ENCODE peak calls at places on chromosomes 6 and 20, in four cellular contexts. E is SK-N-SH, Y is HepG2, T is GM12878. Q is an unnamed sample.

GRCh38 chr20:49381558-49382493 is 100.6 kb downstream of the KCNB1 start:
- DNase-seq in E (peak; percentile 72), Y (no peak), T (no peak), Q (no peak)

GRCh38 chr6:41642090-41642959 is 4.1 kb downstream of the MDFI start:
- DNase-seq in T (no peak), E (no peak), Y (peak; percentile 39), Q (no peak)

GRCh38 chr6:40914005-40914404 is 125.0 kb downstream of the UNC5CL start:
- DNase-seq in Y (peak; percentile 60), E (no peak), T (no peak), Q (no peak)

GRCh38 chr6:145551164-145551563 is 184.2 kb downstream of the EPM2A start:
- DNase-seq in T (no peak), E (no peak), Y (no peak), Q (no peak)

GRCh38 chr6:16961577-16961976 is 140.3 kb upstream of the STMND1 start:
- DNase-seq in Y (no peak), T (no peak), E (no peak), Q (no peak)

GRCh38 chr6:75874224-75874623 is 125.2 kb downstream of the MYO6 start:
- DNase-seq in Y (no peak), E (no peak), T (no peak), Q (no peak)

GRCh38 chr6:131923356-131923755 is 27.8 kb downstream of the CCN2 start:
- DNase-seq in Y (peak; percentile 80), E (peak; percentile 37), T (no peak), Q (no peak)

GRCh38 chr6:56953597-56954388 is 1.1 kb upstream of the BEND6 start:
- DNase-seq in T (peak; percentile 38), Y (no peak), E (peak; percentile 29), Q (peak; percentile 72)

GRCh38 chr6:99838607-99839006 is 155.4 kb downstream of the MCHR2 start:
- DNase-seq in T (no peak), E (no peak), Y (no peak), Q (no peak)

GRCh38 chr6:130382872-130383490 is 17.2 kb downstream of the TMEM200A start:
- DNase-seq in E (no peak), Y (no peak), T (no peak), Q (no peak)

GRCh38 chr20:59300341-59301081 is at the start of gene EDN3:
- DNase-seq in T (no peak), E (peak; percentile 44), Y (no peak), Q (peak; percentile 65)

GRCh38 chr6:13278184-13278583 is 50.2 kb downstream of the TBC1D7 start:
- DNase-seq in T (no peak), Y (no peak), E (peak; percentile 48), Q (peak; percentile 71)

GRCh38 chr6:105941616-105942412 is 144.3 kb upstream of the PRDM1 start:
- DNase-seq in Y (no peak), E (no peak), T (no peak), Q (no peak)

GRCh38 chr6:88631830-88632229 is 331.6 kb downstream of the RNGTT start:
- DNase-seq in T (no peak), Y (no peak), E (no peak), Q (no peak)

GRCh38 chr6:88629838-88630462 is 333.5 kb downstream of the RNGTT start:
- DNase-seq in Y (no peak), E (no peak), T (no peak), Q (peak; percentile 62)

GRCh38 chr6:88636871-88637270 is 326.5 kb downstream of the RNGTT start:
- DNase-seq in E (no peak), T (no peak), Y (no peak), Q (no peak)

GRCh38 chr6:88637761-88638160 is 325.7 kb downstream of the RNGTT start:
- DNase-seq in E (no peak), Y (no peak), T (no peak), Q (no peak)

DNA sequence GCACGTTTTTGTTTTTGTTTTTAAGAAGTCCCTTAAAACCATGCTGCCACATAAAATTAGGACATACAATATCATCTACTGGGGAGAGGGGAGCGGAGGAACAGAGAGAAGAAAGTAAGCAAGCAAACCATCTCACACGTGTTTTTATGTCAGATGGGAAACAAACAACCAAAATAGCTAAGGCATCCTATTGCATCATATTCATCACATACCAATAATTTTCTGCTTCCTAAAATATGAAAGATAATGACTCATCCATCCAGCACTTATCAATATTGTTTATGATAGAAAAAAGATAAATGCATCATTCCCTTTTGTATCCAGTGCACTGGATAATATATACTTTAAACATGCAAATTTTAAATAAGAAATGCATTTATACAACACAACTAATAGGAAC is 329.6 kb downstream of the RNGTT start:
- DNase-seq in T (no peak), Y (no peak), E (no peak), Q (no peak)
- TF ChIP-seq TCF12 in T (no peak), Y (no peak), E (no peak), Q (no peak)

GRCh38 chr6:135784493-135784892 is 67.0 kb upstream of the PDE7B start:
- DNase-seq in T (no peak), Y (no peak), E (peak; percentile 13), Q (no peak)
- TF ChIP-seq TCF12 in T (no peak), Y (no peak), E (no peak), Q (no peak)

GRCh38 chr6:119865466-119866350 is 516.1 kb upstream of the MAN1A1 start:
- DNase-seq in T (no peak), E (no peak), Y (no peak), Q (no peak)
- TF ChIP-seq TCF12 in T (no peak), E (no peak), Y (no peak), Q (no peak)

GRCh38 chr6:83511901-83512681 is at the start of gene PRSS35:
- DNase-seq in T (no peak), E (peak; percentile 77), Y (peak; percentile 7), Q (peak; percentile 61)
- TF ChIP-seq TCF12 in T (no peak), E (no peak), Y (no peak), Q (peak; percentile 7)

DNA sequence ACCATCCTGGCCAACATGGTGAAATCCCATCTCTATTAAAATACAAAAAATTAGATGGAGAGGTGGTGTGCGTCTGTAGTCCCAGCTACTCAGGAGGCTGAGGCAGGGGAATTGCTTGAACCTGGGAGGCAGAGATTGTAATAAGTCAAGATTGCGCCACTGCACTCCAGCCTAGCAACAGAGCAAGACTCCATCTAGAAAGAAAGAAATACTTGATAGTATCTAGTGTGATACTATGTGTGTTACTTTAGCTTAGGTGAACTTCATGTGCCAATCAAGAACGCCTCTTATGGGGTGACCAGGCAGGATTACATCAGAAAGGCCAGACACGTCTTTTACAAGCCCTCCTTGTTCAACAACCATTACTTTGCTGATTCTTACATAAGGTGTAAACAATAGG is 107.1 kb downstream of the TMEM170B start:
- DNase-seq in T (no peak), E (no peak), Y (no peak), Q (no peak)
- TF ChIP-seq TCF12 in T (no peak), E (no peak), Y (no peak), Q (no peak)